ENCODE peak calls at places on chromosomes 11 and 22, in nine cellular contexts. I, A, S, E, L, M, B, Q and V are unnamed samples.
A peak's percentile ranks its signal among the peaks of the same experiment; 100 is the strongest.

GRCh38 chr11:110797453-110797852 is 85.2 kb upstream of the ARHGAP20 start:
- DNase-seq in S (no peak), A (no peak), L (no peak), I (no peak), M (no peak), E (no peak), B (peak; percentile 34), Q (no peak), V (no peak)

GRCh38 chr22:39925273-39925672 is 24.4 kb downstream of the GRAP2 start:
- DNase-seq in Q (no peak), I (no peak), B (no peak), M (no peak), E (no peak), L (no peak), S (no peak), A (no peak), V (no peak)

GRCh38 chr11:33411751-33412150 is 154.6 kb downstream of the HIPK3 start:
- DNase-seq in B (no peak), Q (no peak), S (no peak), E (no peak), A (no peak), L (no peak), I (no peak), M (no peak), V (no peak)

GRCh38 chr11:103773537-103773936 is 262.9 kb upstream of the DDI1 start:
- DNase-seq in I (peak; percentile 26), E (no peak), B (no peak), A (no peak), Q (no peak), L (no peak), S (no peak), M (no peak), V (no peak)

GRCh38 chr11:128884703-128885338 is 6.3 kb upstream of the KCNJ5 start:
- DNase-seq in B (peak; percentile 69), M (peak; percentile 47), A (no peak), L (peak; percentile 64), E (peak; percentile 57), Q (peak; percentile 83), S (no peak), I (peak; percentile 50), V (peak; percentile 61)

GRCh38 chr11:27296406-27296994 is 66.5 kb downstream of the CCDC34 start:
- DNase-seq in L (no peak), M (no peak), E (no peak), I (no peak), B (peak; percentile 77), Q (peak; percentile 51), S (no peak), A (no peak), V (no peak)

GRCh38 chr11:45232341-45233080 is 53.6 kb downstream of the SYT13 start:
- DNase-seq in B (no peak), I (no peak), Q (no peak), S (no peak), L (no peak), M (no peak), E (no peak), A (no peak), V (no peak)

GRCh38 chr11:10117709-10118341 is 176.2 kb downstream of the SBF2 start:
- DNase-seq in I (no peak), A (no peak), L (no peak), S (no peak), B (peak; percentile 77), M (no peak), E (no peak), Q (no peak), V (no peak)

GRCh38 chr11:108545909-108546501 is 47.6 kb downstream of the EXPH5 start:
- DNase-seq in A (no peak), I (no peak), B (no peak), Q (no peak), E (no peak), L (no peak), S (no peak), M (no peak), V (no peak)

GRCh38 chr11:123203471-123203870 is 8.4 kb upstream of the CLMP start:
- DNase-seq in I (no peak), A (no peak), E (no peak), Q (no peak), L (no peak), B (no peak), M (no peak), S (no peak), V (no peak)

GRCh38 chr11:120525285-120526085 is 13.9 kb downstream of the GRIK4 start:
- DNase-seq in B (no peak), I (peak; percentile 16), Q (no peak), L (no peak), A (peak; percentile 31), E (no peak), M (no peak), S (no peak), V (no peak)

GRCh38 chr22:46580940-46581579 is 39.1 kb upstream of the GRAMD4 start:
- DNase-seq in A (peak; percentile 21), B (no peak), Q (no peak), S (no peak), M (no peak), L (no peak), I (no peak), E (no peak), V (no peak)

GRCh38 chr11:23973244-23973643 is 523.6 kb upstream of the LUZP2 start:
- DNase-seq in A (no peak), I (no peak), E (no peak), B (no peak), Q (no peak), L (no peak), S (no peak), M (no peak), V (no peak)

GRCh38 chr11:126498281-126498680 is 142.8 kb downstream of the ST3GAL4 start:
- DNase-seq in Q (no peak), M (no peak), B (no peak), E (no peak), A (peak; percentile 25), I (no peak), L (no peak), S (no peak), V (no peak)

GRCh38 chr11:34395916-34396555 is 38.2 kb upstream of the ABTB2 start:
- DNase-seq in M (no peak), L (no peak), Q (no peak), A (no peak), E (no peak), B (peak; percentile 85), S (no peak), I (no peak), V (no peak)

GRCh38 chr11:32071811-32072210 is 19.1 kb upstream of the RCN1 start:
- DNase-seq in S (no peak), A (no peak), I (no peak), M (no peak), Q (no peak), B (peak; percentile 83), E (no peak), L (no peak), V (no peak)

GRCh38 chr11:69280451-69280850 is 13.5 kb upstream of the MYEOV start:
- DNase-seq in B (peak; percentile 95), L (no peak), A (no peak), I (no peak), S (no peak), Q (no peak), E (no peak), M (no peak), V (no peak)
- H3K27ac ChIP-seq in B (peak overlapping the region; percentile 90), L (no peak overlapping the region), A (peak overlapping the region; percentile 49), I (no peak overlapping the region), S (no peak overlapping the region), Q (no peak overlapping the region), E (no peak overlapping the region), M (no peak overlapping the region), V (no peak overlapping the region)

GRCh38 chr22:29947410-29948387 is 64.7 kb downstream of the MTMR3 start:
- DNase-seq in M (no peak), E (no peak), B (peak; percentile 63), S (no peak), Q (no peak), I (no peak), L (no peak), A (no peak), V (no peak)

GRCh38 chr22:29946220-29946619 is 63.2 kb downstream of the MTMR3 start:
- DNase-seq in M (no peak), A (no peak), E (no peak), B (no peak), L (no peak), I (no peak), Q (no peak), S (no peak), V (no peak)

GRCh38 chr22:29945435-29945834 is 62.5 kb downstream of the MTMR3 start:
- DNase-seq in M (no peak), I (no peak), A (no peak), L (no peak), S (no peak), Q (no peak), B (no peak), E (no peak), V (no peak)

GRCh38 chr22:29951675-29952413 is 68.9 kb downstream of the MTMR3 start:
- DNase-seq in L (no peak), Q (no peak), B (no peak), A (no peak), S (no peak), I (no peak), M (no peak), E (no peak), V (no peak)

DNA sequence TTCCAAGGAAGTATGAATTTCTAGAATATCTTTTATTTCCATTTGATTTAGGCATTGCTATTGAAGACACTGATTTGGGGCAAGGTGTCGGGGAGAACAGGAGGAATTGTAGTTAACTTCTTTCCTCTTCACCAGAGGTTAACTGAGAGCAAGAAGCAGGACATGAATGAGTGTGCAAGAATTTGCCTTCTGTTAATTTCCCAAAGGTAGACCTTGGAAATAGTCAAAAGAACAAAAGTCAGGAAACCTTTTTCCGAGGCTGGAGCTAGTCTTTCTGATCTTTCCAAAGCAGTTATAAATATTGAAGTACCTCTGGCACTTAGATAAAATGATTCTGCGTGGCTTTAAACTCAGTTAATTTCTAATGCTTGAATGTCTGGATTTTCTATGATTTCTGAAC is 66.9 kb downstream of the MTMR3 start:
- DNase-seq in M (no peak), Q (no peak), E (no peak), A (no peak), L (no peak), B (no peak), S (no peak), I (no peak), V (no peak)
- H3K4me1 ChIP-seq in M (peaks cover 16% of the 10 kb centered on the region), Q (no peaks in the 10 kb centered on the region), E (peaks cover 28% of the 10 kb centered on the region), A (peaks cover 32% of the 10 kb centered on the region), L (peaks cover 10% of the 10 kb centered on the region), B (peaks cover 29% of the 10 kb centered on the region), S (peaks cover 68% of the 10 kb centered on the region), I (peaks cover 9% of the 10 kb centered on the region), V (peaks cover 76% of the 10 kb centered on the region)

GRCh38 chr11:8230178-8230859 is 33.4 kb downstream of the LMO1 start:
- DNase-seq in S (no peak), I (no peak), E (no peak), B (no peak), Q (no peak), A (peak; percentile 47), L (no peak), M (no peak), V (no peak)
- H3K27ac ChIP-seq in S (no peak overlapping the region), I (no peak overlapping the region), E (no peak overlapping the region), B (no peak overlapping the region), Q (no peak overlapping the region), A (no peak overlapping the region), L (no peak overlapping the region), M (no peak overlapping the region), V (no peak overlapping the region)

DNA sequence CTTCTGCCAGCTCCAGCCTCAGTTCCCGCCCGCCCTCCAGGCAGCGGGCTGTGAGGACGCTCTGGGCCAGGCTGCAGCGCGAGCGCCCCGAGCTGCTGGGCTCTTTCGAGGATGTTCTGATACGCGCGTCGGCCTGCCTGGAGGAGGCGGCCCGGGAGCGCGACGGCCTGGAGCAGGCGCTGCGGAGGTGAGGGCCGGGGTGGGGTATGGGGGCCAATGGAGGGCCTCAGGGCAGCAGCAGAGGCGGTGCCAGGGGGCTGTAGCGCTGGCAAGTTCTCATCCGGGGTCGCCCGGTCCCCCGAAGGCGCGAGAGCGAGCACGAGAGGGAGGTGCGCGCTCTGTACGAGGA is 2.2 kb downstream of the CRACR2B start:
- DNase-seq in S (no peak), B (peak; percentile 53), M (no peak), Q (no peak), I (no peak), E (no peak), A (no peak), L (no peak), V (no peak)
- H3K4me1 ChIP-seq in S (peaks cover 41% of the 10 kb centered on the region), B (peaks cover 9% of the 10 kb centered on the region), M (peaks cover 55% of the 10 kb centered on the region), Q (peaks cover 25% of the 10 kb centered on the region), I (peaks cover 23% of the 10 kb centered on the region), E (peaks cover 48% of the 10 kb centered on the region), A (peaks cover 39% of the 10 kb centered on the region), L (peaks cover 47% of the 10 kb centered on the region), V (peaks cover 77% of the 10 kb centered on the region)